ENCODE peak calls at places on chromosome 13, in four cellular contexts. V is A549, G is K562, Q is HepG2. D is an unnamed sample.
A peak's percentile ranks its signal among the peaks of the same experiment; 100 is the strongest.

GRCh38 chr13:44231786-44232516 is 141.7 kb upstream of the SERP2 start:
- DNase-seq in V (peak; percentile 96), G (no peak), Q (peak; percentile 46), D (no peak)

GRCh38 chr13:67509039-67509438 is 278.9 kb upstream of the PCDH9 start:
- DNase-seq in V (no peak), G (no peak), Q (no peak), D (no peak)

GRCh38 chr13:47092202-47092601 is 195.3 kb upstream of the HTR2A start:
- DNase-seq in V (no peak), G (no peak), Q (no peak), D (no peak)

GRCh38 chr13:79709526-79709925 is 228.6 kb downstream of the NDFIP2 start:
- DNase-seq in V (no peak), G (no peak), Q (no peak), D (no peak)

GRCh38 chr13:111629933-111630332 is 309.5 kb downstream of the TEX29 start:
- DNase-seq in V (no peak), G (no peak), Q (no peak), D (no peak)

GRCh38 chr13:42123600-42123999 is 75.2 kb downstream of the DGKH start:
- DNase-seq in V (no peak), G (no peak), Q (no peak), D (no peak)

GRCh38 chr13:27437126-27437525 is 12.7 kb downstream of the GTF3A start:
- DNase-seq in V (no peak), G (no peak), Q (no peak), D (no peak)

GRCh38 chr13:21625366-21625765 is 21.4 kb upstream of the MICU2 start:
- DNase-seq in V (peak; percentile 45), G (no peak), Q (peak; percentile 61), D (no peak)

GRCh38 chr13:74201530-74201929 is 67.3 kb upstream of the KLF12 start:
- DNase-seq in V (no peak), G (no peak), Q (no peak), D (no peak)

GRCh38 chr13:73372691-73373627 is 314.2 kb downstream of the KLF5 start:
- DNase-seq in V (no peak), G (no peak), Q (no peak), D (no peak)

GRCh38 chr13:110438776-110439175 is 122.7 kb downstream of the RAB20 start:
- DNase-seq in V (no peak), G (no peak), Q (no peak), D (no peak)

GRCh38 chr13:40508112-40508511 is 158.3 kb downstream of the FOXO1 start:
- DNase-seq in V (peak; percentile 51), G (no peak), Q (no peak), D (no peak)

GRCh38 chr13:111228262-111229144 is 91.9 kb upstream of the TEX29 start:
- DNase-seq in V (no peak), G (no peak), Q (no peak), D (no peak)

GRCh38 chr13:52411629-52412028 is 5.7 kb upstream of the THSD1 start:
- DNase-seq in V (peak; percentile 79), G (no peak), Q (no peak), D (peak; percentile 16)

GRCh38 chr13:111572956-111573355 is 252.5 kb downstream of the TEX29 start:
- DNase-seq in V (no peak), G (no peak), Q (no peak), D (no peak)

GRCh38 chr13:53127378-53127777 is 98.8 kb downstream of the OLFM4 start:
- DNase-seq in V (no peak), G (no peak), Q (no peak), D (no peak)

GRCh38 chr13:105167385-105167784 is 1368.1 kb downstream of the EFNB2 start:
- DNase-seq in V (no peak), G (no peak), Q (no peak), D (no peak)

GRCh38 chr13:27012482-27013197 is 159.0 kb downstream of the USP12 start:
- DNase-seq in V (no peak), G (no peak), Q (no peak), D (no peak)

GRCh38 chr13:66391322-66391721 is 838.8 kb downstream of the PCDH9 start:
- DNase-seq in V (no peak), G (no peak), Q (no peak), D (no peak)

GRCh38 chr13:46751811-46752635 is 44.9 kb downstream of the ESD start:
- DNase-seq in V (no peak), G (no peak), Q (no peak), D (peak; percentile 45)

GRCh38 chr13:105721056-105721455 is 814.4 kb downstream of the EFNB2 start:
- DNase-seq in V (no peak), G (no peak), Q (no peak), D (no peak)

GRCh38 chr13:99617474-99618255 is 116.4 kb downstream of the TM9SF2 start:
- DNase-seq in V (peak; percentile 67), G (peak; percentile 26), Q (peak; percentile 33), D (no peak)

GRCh38 chr13:37457594-37457993 is 141.0 kb downstream of the POSTN start:
- DNase-seq in V (no peak), G (no peak), Q (no peak), D (no peak)

GRCh38 chr13:49220035-49220855 is at the start of gene MLNR:
- DNase-seq in V (peak; percentile 68), G (peak; percentile 42), Q (peak; percentile 39), D (no peak)

GRCh38 chr13:27043013-27043412 is 128.6 kb downstream of the USP12 start:
- DNase-seq in V (peak; percentile 87), G (no peak), Q (peak; percentile 24), D (no peak)

GRCh38 chr13:101552797-101553196 is 100.3 kb downstream of the ITGBL1 start:
- DNase-seq in V (no peak), G (no peak), Q (no peak), D (no peak)

DNA sequence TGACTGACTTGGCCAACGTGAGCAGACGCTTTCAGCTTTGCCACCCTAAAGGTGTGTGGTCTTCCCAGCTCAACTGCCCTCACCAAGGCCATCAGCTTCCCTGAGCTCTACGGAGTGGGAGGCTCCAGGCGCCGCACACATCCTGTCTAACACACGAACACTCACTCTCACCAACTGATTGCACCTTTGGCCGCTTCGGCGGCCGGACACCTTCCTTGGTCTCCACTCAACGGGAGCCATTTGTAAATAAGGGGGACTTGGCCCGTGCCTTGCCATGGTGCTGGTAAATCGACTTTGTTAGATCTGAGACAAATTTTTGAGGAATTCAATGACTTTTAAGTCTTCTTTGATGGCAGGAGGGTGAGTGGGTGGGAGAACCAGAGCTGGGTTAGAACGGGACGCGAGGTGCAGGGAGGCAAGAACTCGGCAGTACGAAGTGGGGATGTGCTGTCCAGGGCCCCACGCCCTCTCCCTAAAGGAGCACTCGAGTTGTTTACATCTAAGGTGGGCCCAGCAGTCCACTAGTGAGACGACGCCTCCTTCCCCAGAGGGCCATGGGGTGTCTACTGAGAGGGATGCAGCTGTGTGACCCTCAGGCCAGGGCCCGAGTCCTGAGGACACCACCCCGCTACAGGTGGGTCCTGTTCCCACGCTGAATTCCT is 4.4 kb downstream of the C13orf46 start:
- DNase-seq in V (no peak), G (no peak), Q (no peak), D (no peak)
- H3K4me3 ChIP-seq in V (no peak overlapping the region), G (no peak overlapping the region), Q (no peak overlapping the region), D (no peak overlapping the region)

DNA sequence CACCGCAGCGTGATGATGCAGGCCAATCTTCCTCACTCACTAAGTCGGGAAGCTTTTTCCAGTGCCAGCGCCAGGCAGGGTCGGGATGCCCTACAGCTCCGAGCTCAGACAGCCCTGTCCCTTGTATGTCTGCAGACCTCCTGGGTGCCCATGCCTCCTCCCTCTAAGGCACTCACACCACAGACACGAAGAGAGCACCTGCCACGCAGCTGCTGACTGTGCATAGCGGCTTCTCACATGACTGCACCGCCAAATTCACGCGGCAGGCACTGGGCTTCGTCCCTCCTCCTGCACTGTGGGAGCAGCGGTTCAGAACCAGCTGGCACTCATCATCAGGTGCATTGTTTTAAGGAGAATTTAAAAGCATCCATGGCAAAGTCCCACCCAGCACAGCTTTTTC is 88.1 kb downstream of the SLC7A1 start:
- DNase-seq in V (no peak), G (no peak), Q (no peak), D (no peak)
- TF ChIP-seq CHD4 in V (no peak), G (no peak), Q (no peak), D (no peak)

DNA sequence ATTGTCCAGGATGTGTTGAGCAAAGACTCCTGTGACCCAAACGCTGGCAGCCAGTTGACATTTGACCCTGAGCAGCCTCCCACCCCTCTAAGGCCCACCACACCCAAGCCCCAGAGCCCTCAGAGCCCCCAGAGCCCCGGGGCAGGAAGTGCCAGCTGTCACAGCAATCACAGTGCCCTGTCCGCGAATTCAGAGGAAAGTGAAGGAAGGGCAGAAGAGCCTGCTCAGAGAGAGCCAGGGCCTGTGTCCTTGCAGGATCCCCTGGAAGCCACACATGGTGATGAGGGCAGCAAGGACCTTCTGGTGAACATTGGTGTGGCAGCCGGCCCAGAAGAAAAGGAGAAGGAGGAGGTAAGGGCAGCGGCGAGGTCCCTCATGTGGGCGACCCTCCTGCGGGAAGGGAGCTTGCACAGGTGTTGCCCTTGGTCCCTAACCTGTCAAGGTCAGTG is 63.7 kb downstream of the SPATA13 start:
- DNase-seq in V (no peak), G (no peak), Q (no peak), D (no peak)
- H3K4me3 ChIP-seq in V (no peak overlapping the region), G (no peak overlapping the region), Q (no peak overlapping the region), D (peak overlapping the region; percentile 57)

DNA sequence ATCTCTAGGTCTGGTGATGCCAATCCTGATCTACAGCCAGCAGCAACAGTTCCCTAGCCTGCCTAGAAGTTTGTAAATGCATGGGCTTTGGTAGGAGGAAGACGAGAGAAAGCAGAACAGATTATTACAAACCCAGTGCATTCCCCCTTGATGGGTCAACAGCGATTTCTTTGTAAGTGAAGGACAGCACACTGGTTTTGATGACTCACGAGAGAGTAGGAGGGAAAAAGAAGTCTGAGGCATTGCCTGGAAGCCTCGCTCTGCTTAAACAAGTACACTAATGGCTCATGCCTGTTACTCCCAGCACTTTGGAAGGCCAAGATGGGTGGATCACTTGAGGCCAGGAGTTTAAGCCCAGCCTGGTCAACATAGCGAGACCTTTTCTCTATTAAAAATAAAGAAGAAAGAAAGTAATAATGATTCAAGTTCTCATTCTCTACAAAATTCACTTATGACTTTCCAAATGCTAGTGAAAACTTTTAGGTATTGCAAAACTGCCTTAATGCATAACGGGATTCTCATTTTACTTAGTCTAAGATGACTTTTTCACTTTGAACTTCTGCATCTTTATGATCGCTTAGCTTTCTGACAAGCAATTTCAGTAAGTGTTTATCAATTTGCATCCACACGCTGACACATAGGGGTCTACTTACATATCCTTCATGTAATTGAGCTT is 47.7 kb upstream of the USPL1 start:
- DNase-seq in V (peak; percentile 73), G (no peak), Q (peak; percentile 52), D (no peak)
- TF ChIP-seq CHD4 in V (no peak), G (no peak), Q (no peak), D (no peak)

GRCh38 chr13:25731511-25731910 is 320.3 kb downstream of the SHISA2 start:
- DNase-seq in V (no peak), G (no peak), Q (no peak), D (no peak)

GRCh38 chr13:25732146-25732865 is 319.5 kb downstream of the SHISA2 start:
- DNase-seq in V (no peak), G (no peak), Q (no peak), D (no peak)

GRCh38 chr13:25733061-25733491 is 318.7 kb downstream of the SHISA2 start:
- DNase-seq in V (no peak), G (no peak), Q (no peak), D (no peak)

GRCh38 chr13:25729201-25729600 is 322.6 kb downstream of the SHISA2 start:
- DNase-seq in V (no peak), G (no peak), Q (no peak), D (no peak)

DNA sequence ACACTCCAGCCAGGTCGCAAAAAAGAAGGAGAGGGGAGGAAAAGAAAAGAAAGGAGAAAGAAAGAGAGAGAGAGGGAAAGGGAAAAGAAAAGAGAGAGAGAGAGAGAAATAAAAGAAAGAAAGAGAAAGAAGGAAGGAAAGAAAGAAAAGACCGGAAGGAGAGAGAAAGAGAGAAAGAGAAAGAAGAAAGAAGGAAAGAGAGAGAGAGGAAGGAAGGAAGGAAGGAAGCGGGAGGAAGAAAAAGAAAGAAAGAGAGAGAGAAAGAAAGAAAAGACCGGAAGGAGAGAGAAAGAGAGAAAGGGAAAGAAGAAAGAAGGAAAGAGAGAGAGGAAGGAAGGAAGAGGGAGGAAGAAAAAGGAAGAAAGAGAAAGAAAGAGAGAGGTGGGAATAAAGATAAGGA is 320.8 kb downstream of the SHISA2 start:
- DNase-seq in V (no peak), G (no peak), Q (no peak), D (no peak)
- H3K4me3 ChIP-seq in V (no peak overlapping the region), G (no peak overlapping the region), Q (no peak overlapping the region), D (no peak overlapping the region)